ENCODE peak calls at places on chromosomes 5 and 9, in four cellular contexts. D, Z, A and C are unnamed samples.

GRCh38 chr5:65062684-65063083 is 294.0 kb downstream of the CWC27 start:
- DNase-seq in D (peak), Z (no peak), A (no peak), C (no peak)

GRCh38 chr9:73573235-73573634 is 421.6 kb downstream of the ANXA1 start:
- DNase-seq in D (no peak), Z (no peak), A (no peak), C (no peak)

GRCh38 chr9:97982191-97982718 is 886 bp upstream of the ANP32B start:
- DNase-seq in D (no peak), Z (no peak), A (no peak), C (no peak)

GRCh38 chr9:101114317-101114716 is 85.8 kb downstream of the PLPPR1 start:
- DNase-seq in D (no peak), Z (no peak), A (no peak), C (no peak)

GRCh38 chr5:177325868-177326381 is 14.2 kb upstream of the MXD3 start:
- DNase-seq in D (no peak), Z (no peak), A (no peak), C (no peak)

GRCh38 chr9:35826071-35826701 is 2.3 kb downstream of the FAM221B start:
- DNase-seq in D (peak), Z (peak), A (peak), C (peak)

GRCh38 chr5:569868-570361 is 42.2 kb upstream of the CEP72 start:
- DNase-seq in D (no peak), Z (no peak), A (no peak), C (no peak)

GRCh38 chr9:112049834-112050516 is 125.1 kb downstream of the SUSD1 start:
- DNase-seq in D (no peak), Z (no peak), A (no peak), C (no peak)

GRCh38 chr5:57817001-57817453 is 334.4 kb upstream of the ACTBL2 start:
- DNase-seq in D (no peak), Z (no peak), A (no peak), C (no peak)

GRCh38 chr5:39713224-39713911 is 288.6 kb upstream of the DAB2 start:
- DNase-seq in D (no peak), Z (no peak), A (no peak), C (no peak)

GRCh38 chr5:1975898-1976765 is 93.4 kb upstream of the IRX4 start:
- DNase-seq in D (no peak), Z (peak), A (no peak), C (no peak)

GRCh38 chr5:71658916-71659661 is 60.0 kb upstream of the CARTPT start:
- DNase-seq in D (no peak), Z (no peak), A (no peak), C (no peak)

GRCh38 chr5:137669796-137670195 is 66.1 kb downstream of the KLHL3 start:
- DNase-seq in D (no peak), Z (no peak), A (no peak), C (no peak)

GRCh38 chr9:129568560-129569505 is 52.1 kb downstream of the C9orf50 start:
- DNase-seq in D (no peak), Z (peak), A (no peak), C (peak)

GRCh38 chr9:87564111-87564510 is 66.4 kb downstream of the DAPK1 start:
- DNase-seq in D (no peak), Z (no peak), A (no peak), C (no peak)

GRCh38 chr9:20031836-20032235 is 243.0 kb upstream of the SLC24A2 start:
- DNase-seq in D (no peak), Z (no peak), A (no peak), C (no peak)

GRCh38 chr5:54184797-54185196 is 125.6 kb downstream of the ARL15 start:
- DNase-seq in D (no peak), Z (no peak), A (no peak), C (no peak)

GRCh38 chr5:68449380-68449779 is 233.8 kb downstream of the PIK3R1 start:
- DNase-seq in D (no peak), Z (no peak), A (no peak), C (no peak)